ENCODE peak calls at places on chromosomes 4 and X, in eight cellular contexts. K is substantia nigra; H is retina; A is glutamatergic neuron; L is heart right ventricle; U is stimulated activated CD4-positive, alpha-beta T cell treated with anti-CD3 and anti-CD28 coated beads, Interleukin-2, amount 100 ng/mL, for 24 hours; M is GOT3; O is foreskin fibroblast. C is an unnamed sample.

GRCh38 chr4:180770265-180770664 is 1472.9 kb upstream of the TENM3 start:
- DNase-seq in M (no peak), K (no peak), H (no peak), A (no peak), U (no peak), O (no peak), L (no peak), C (no peak)

GRCh38 chrX:138034136-138034535 is 468.2 kb downstream of the ZIC3 start:
- DNase-seq in H (no peak), A (no peak), L (no peak), K (no peak), M (no peak), O (no peak), U (no peak), C (no peak)

GRCh38 chr4:94442251-94442650 is 9.5 kb upstream of the PDLIM5 start:
- DNase-seq in U (no peak), L (peak; percentile 40), A (no peak), H (no peak), M (no peak), K (no peak), O (no peak), C (no peak)

GRCh38 chrX:53047228-53047627 is 1.4 kb upstream of the GPR173 start:
- DNase-seq in K (no peak), H (no peak), M (no peak), U (no peak), L (no peak), A (peak; percentile 17), O (no peak), C (no peak)

GRCh38 chr4:48178931-48179330 is 44.9 kb upstream of the TXK start:
- DNase-seq in M (no peak), L (no peak), H (no peak), O (no peak), K (no peak), A (no peak), U (no peak), C (no peak)

GRCh38 chr4:125765936-125766335 is 451.2 kb downstream of the FAT4 start:
- DNase-seq in O (no peak), K (no peak), L (no peak), U (no peak), H (no peak), A (no peak), M (no peak), C (no peak)

GRCh38 chr4:176794151-176794550 is 1.4 kb upstream of the VEGFC start:
- DNase-seq in U (no peak), O (peak; percentile 86), M (no peak), A (no peak), K (no peak), H (no peak), L (no peak), C (peak; percentile 92)

GRCh38 chr4:85474818-85475630 is at the start of gene ARHGAP24:
- DNase-seq in U (no peak), O (peak; percentile 99), H (peak; percentile 85), A (peak; percentile 75), K (peak; percentile 59), M (peak; percentile 53), L (peak; percentile 83), C (peak; percentile 65)

GRCh38 chr4:153115322-153116100 is 88.7 kb upstream of the TRIM2 start:
- DNase-seq in U (peak; percentile 76), L (peak; percentile 37), O (peak; percentile 59), K (no peak), M (no peak), H (no peak), A (no peak), C (peak; percentile 39)

GRCh38 chr4:165927815-165928214 is 54.8 kb downstream of the TLL1 start:
- DNase-seq in M (no peak), A (no peak), L (no peak), U (no peak), H (no peak), O (no peak), K (no peak), C (no peak)

GRCh38 chr4:36348403-36348938 is 67.1 kb downstream of the DTHD1 start:
- DNase-seq in M (no peak), O (no peak), K (no peak), L (no peak), A (no peak), H (no peak), U (peak; percentile 41), C (no peak)

GRCh38 chr4:7217453-7218310 is 25.3 kb downstream of the SORCS2 start:
- DNase-seq in M (no peak), A (no peak), U (no peak), K (no peak), H (peak; percentile 64), O (no peak), L (no peak), C (no peak)

GRCh38 chr4:83490876-83491450 is 6.1 kb upstream of the ABRAXAS1 start:
- DNase-seq in L (no peak), H (no peak), A (no peak), O (no peak), K (no peak), M (no peak), U (no peak), C (no peak)

GRCh38 chr4:1374706-1375045 is 27.7 kb downstream of the UVSSA start:
- DNase-seq in O (no peak), A (peak; percentile 6), U (no peak), M (no peak), K (no peak), H (no peak), L (no peak), C (no peak)

GRCh38 chr4:86891785-86892638 is at the start of gene C4orf36:
- DNase-seq in H (peak; percentile 95), M (no peak), L (peak; percentile 38), K (peak; percentile 52), O (peak; percentile 39), U (peak; percentile 35), A (peak; percentile 56), C (no peak)

GRCh38 chrX:154411322-154411980 is at the start of gene TAFAZZIN:
- DNase-seq in A (peak; percentile 77), U (peak; percentile 73), H (peak; percentile 87), L (peak; percentile 71), M (peak; percentile 20), K (peak; percentile 12), O (peak; percentile 60), C (no peak)

GRCh38 chr4:2363056-2363719 is 55.3 kb downstream of the ZFYVE28 start:
- DNase-seq in U (no peak), M (no peak), L (no peak), O (peak; percentile 41), A (no peak), H (peak; percentile 47), K (no peak), C (no peak)

GRCh38 chrX:36978886-36979285 is 29.3 kb upstream of the FAM47C start:
- DNase-seq in U (no peak), H (no peak), O (no peak), A (no peak), L (no peak), K (no peak), M (no peak), C (peak; percentile 63)

GRCh38 chr4:1855334-1856070 is 454 bp downstream of the LETM1 start:
- DNase-seq in U (peak; percentile 31), A (peak; percentile 48), O (no peak), K (no peak), M (no peak), L (no peak), H (peak; percentile 49), C (no peak)

GRCh38 chr4:67475155-67475554 is 70.1 kb downstream of the CENPC start:
- DNase-seq in O (no peak), A (no peak), K (no peak), H (no peak), U (no peak), M (no peak), L (no peak), C (no peak)

GRCh38 chrX:130082244-130083106 is 27.8 kb downstream of the ELF4 start:
- DNase-seq in L (peak; percentile 32), K (no peak), M (no peak), H (no peak), O (no peak), U (peak; percentile 70), A (no peak), C (no peak)

GRCh38 chr4:77817304-77818076 is 1.7 kb downstream of the CNOT6L start:
- DNase-seq in H (peak; percentile 11), A (no peak), U (no peak), L (no peak), M (no peak), O (no peak), K (no peak), C (no peak)

GRCh38 chrX:15914486-15914885 is 59.9 kb upstream of the AP1S2 start:
- DNase-seq in U (no peak), O (no peak), H (no peak), L (no peak), K (no peak), M (no peak), A (no peak), C (no peak)

GRCh38 chr4:139734875-139735380 is 69.3 kb downstream of the MGST2 start:
- DNase-seq in U (peak; percentile 48), M (peak; percentile 6), A (peak; percentile 97), O (peak; percentile 49), H (peak; percentile 94), L (peak; percentile 90), K (peak; percentile 80), C (peak; percentile 18)

C was measured in HS-5.